ENCODE peak calls at places on chromosomes 7 and 10, in four cellular contexts. W is NCI-H1436, L is M059J, E is progenitor cell of endocrine pancreas. V is an unnamed sample.

GRCh38 chr10:48456361-48456804 is 148.5 kb downstream of the ARHGAP22 start:
- DNase-seq in W (no peak), E (no peak), L (no peak), V (peak; percentile 60)

GRCh38 chr10:100109670-100110069 is 28.0 kb upstream of the CPN1 start:
- DNase-seq in W (peak; percentile 20), L (peak; percentile 15), E (no peak), V (no peak)

GRCh38 chr10:128628252-128628651 is 502.0 kb upstream of the MKI67 start:
- DNase-seq in E (no peak), W (no peak), L (no peak), V (no peak)

GRCh38 chr10:74437822-74438221 is 286.8 kb downstream of the ADK start:
- DNase-seq in L (peak; percentile 68), E (no peak), W (no peak), V (peak; percentile 40)

GRCh38 chr7:89311886-89312285 is 516.3 kb upstream of the TEX47 start:
- DNase-seq in W (no peak), E (no peak), L (no peak), V (no peak)

GRCh38 chr7:94632338-94633024 is 23.5 kb downstream of the SGCE start:
- DNase-seq in L (peak; percentile 89), E (no peak), W (peak; percentile 38), V (peak; percentile 82)

GRCh38 chr10:133170092-133170491 is 10.1 kb downstream of the KNDC1 start:
- DNase-seq in W (no peak), L (no peak), E (no peak), V (no peak)

GRCh38 chr10:49756031-49756430 is 6.1 kb downstream of the OGDHL start:
- DNase-seq in W (no peak), E (no peak), L (no peak), V (no peak)

GRCh38 chr7:150383710-150384397 is 4.7 kb downstream of the ZNF775 start:
- DNase-seq in E (peak; percentile 73), W (peak; percentile 41), L (no peak), V (peak; percentile 51)

GRCh38 chr10:104100795-104101194 is 15.1 kb upstream of the COL17A1 start:
- DNase-seq in W (no peak), L (no peak), E (no peak), V (no peak)